ENCODE peak calls at places on chromosomes 7 and 10, in eight cellular contexts. A, E, I, M, P, N, L and O are unnamed samples.

GRCh38 chr10:86411281-86411841 is 44.8 kb upstream of the GRID1 start:
- ATAC-seq in I (peak), A (peak), N (peak), P (peak), L (peak), M (peak), E (peak), O (no peak)

GRCh38 chr10:26860542-26861325 is at the start of gene ABI1:
- ATAC-seq in I (peak), M (peak), E (peak), L (peak), A (peak), P (peak), N (peak), O (peak)

GRCh38 chr7:127954371-127954770 is 76.9 kb downstream of the LRRC4 start:
- ATAC-seq in A (no peak), N (no peak), P (no peak), E (no peak), I (no peak), L (no peak), M (no peak), O (no peak)

GRCh38 chr10:26579256-26580063 is 118.0 kb upstream of the PDSS1 start:
- ATAC-seq in A (no peak), M (no peak), N (no peak), E (no peak), I (peak), L (no peak), P (no peak), O (no peak)

GRCh38 chr10:114996542-114996941 is 58.5 kb downstream of the TRUB1 start:
- ATAC-seq in I (no peak), M (no peak), A (no peak), N (no peak), P (no peak), L (no peak), E (no peak), O (no peak)

GRCh38 chr10:6840766-6841165 is 260.7 kb upstream of the PRKCQ start:
- ATAC-seq in A (no peak), M (no peak), P (no peak), N (no peak), L (no peak), E (peak), I (peak), O (no peak)

GRCh38 chr10:71435571-71436267 is 39.0 kb downstream of the CDH23 start:
- ATAC-seq in N (peak), I (no peak), P (no peak), L (no peak), E (peak), A (peak), M (no peak), O (peak)

GRCh38 chr10:49139866-49140195 is 6.0 kb upstream of the FAM170B start:
- ATAC-seq in E (no peak), M (no peak), A (no peak), L (no peak), N (no peak), I (no peak), P (no peak), O (no peak)

GRCh38 chr10:34955391-34955790 is 134.8 kb downstream of the CUL2 start:
- ATAC-seq in I (no peak), E (no peak), N (peak), L (no peak), P (peak), A (no peak), M (no peak), O (no peak)

GRCh38 chr10:16953270-16953669 is 136.0 kb upstream of the RSU1 start:
- ATAC-seq in E (no peak), I (peak), N (no peak), P (no peak), M (no peak), L (no peak), A (no peak), O (no peak)

GRCh38 chr10:18710201-18710653 is 51.0 kb downstream of the ARL5B start:
- ATAC-seq in A (peak), P (no peak), E (no peak), M (no peak), L (no peak), N (no peak), I (no peak), O (peak)

GRCh38 chr7:151453326-151453791 is 13.4 kb upstream of the CRYGN start:
- ATAC-seq in P (no peak), N (no peak), M (no peak), I (no peak), A (no peak), E (no peak), L (peak), O (no peak)

GRCh38 chr7:132687981-132688383 is 111.7 kb upstream of the PLXNA4 start:
- ATAC-seq in A (no peak), P (no peak), E (no peak), L (no peak), I (no peak), M (no peak), N (no peak), O (no peak)

GRCh38 chr10:7763929-7764328 is 23.9 kb downstream of the KIN start:
- ATAC-seq in L (no peak), E (no peak), I (no peak), N (no peak), M (no peak), A (no peak), P (no peak), O (no peak)

GRCh38 chr10:96764345-96764744 is 44.0 kb upstream of the PIK3AP1 start:
- ATAC-seq in P (peak), N (no peak), M (peak), I (no peak), L (no peak), A (no peak), E (no peak), O (no peak)

GRCh38 chr10:84447701-84448400 is 119.5 kb downstream of the CCSER2 start:
- ATAC-seq in A (no peak), N (no peak), E (peak), I (no peak), P (no peak), M (no peak), L (no peak), O (no peak)

GRCh38 chr7:117129538-117129955 is 176.2 kb downstream of the ST7 start:
- ATAC-seq in E (no peak), M (no peak), L (no peak), N (peak), A (peak), P (no peak), I (no peak), O (peak)

GRCh38 chr7:600935-601334 is 81.3 kb upstream of the PDGFA start:
- ATAC-seq in P (no peak), M (no peak), L (no peak), I (no peak), E (no peak), N (no peak), A (no peak), O (no peak)

GRCh38 chr7:56092789-56093531 is at the start of gene PHKG1:
- ATAC-seq in P (peak), I (peak), L (peak), N (peak), A (peak), E (peak), M (no peak), O (peak)